ENCODE peak calls at places on chromosomes 7 and 10, in four cellular contexts. X, N, K and D are unnamed samples.

GRCh38 chr10:130745831-130746230 is 565.7 kb downstream of the TCERG1L start:
- DNase-seq in X (no peak), K (no peak), N (no peak), D (no peak)

GRCh38 chr7:156558198-156558597 is 82.4 kb upstream of the RNF32 start:
- DNase-seq in K (no peak), X (no peak), N (no peak), D (peak; percentile 19)

GRCh38 chr10:43214071-43214955 is 52.6 kb downstream of the RASGEF1A start:
- DNase-seq in N (no peak), K (peak; percentile 48), X (no peak), D (no peak)

GRCh38 chr10:11742009-11742778 is at the start of gene ECHDC3:
- DNase-seq in K (peak; percentile 86), X (no peak), N (peak; percentile 29), D (peak; percentile 67)

GRCh38 chr7:74449809-74450397 is 3.8 kb upstream of the GTF2IRD1 start:
- DNase-seq in N (peak; percentile 36), K (no peak), X (peak; percentile 13), D (peak; percentile 53)

GRCh38 chr7:81140775-81141174 is 221.9 kb upstream of the SEMA3C start:
- DNase-seq in N (no peak), X (no peak), K (no peak), D (no peak)

GRCh38 chr7:38374507-38374906 is 101.1 kb upstream of the TARP start:
- DNase-seq in N (peak; percentile 35), X (peak; percentile 27), K (no peak), D (no peak)

GRCh38 chr10:70756710-70757360 is 28.3 kb downstream of the TBATA start:
- DNase-seq in X (no peak), K (peak; percentile 21), N (no peak), D (no peak)

GRCh38 chr7:92916751-92917369 is 80.5 kb upstream of the CDK6 start:
- DNase-seq in N (no peak), K (no peak), X (no peak), D (no peak)

GRCh38 chr7:110407706-110408105 is 683.2 kb upstream of the LRRN3 start:
- DNase-seq in X (no peak), K (no peak), N (no peak), D (no peak)

GRCh38 chr10:33005322-33006282 is 47.6 kb upstream of the ITGB1 start:
- DNase-seq in K (peak; percentile 89), X (peak; percentile 31), N (peak; percentile 23), D (peak; percentile 86)